ENCODE peak calls at places on chromosomes 12 and 14, in four cellular contexts. E is mucosa of gallbladder, G is NCI-H774, X is endodermal cell. Y is an unnamed sample.

GRCh38 chr14:92544051-92544730 is 30.6 kb downstream of the RIN3 start:
- DNase-seq in E (no peak), G (no peak), X (no peak), Y (no peak)

GRCh38 chr12:68237523-68238070 is 12.0 kb upstream of the IL26 start:
- DNase-seq in E (no peak), G (no peak), X (no peak), Y (no peak)

GRCh38 chr12:52805000-52805399 is 8.9 kb downstream of the KRT4 start:
- DNase-seq in E (no peak), G (no peak), X (peak), Y (peak)

GRCh38 chr14:52188381-52188780 is 79.1 kb upstream of the PTGDR start:
- DNase-seq in E (no peak), G (no peak), X (no peak), Y (no peak)

GRCh38 chr12:7116916-7117315 is 7.9 kb upstream of the C1RL start:
- DNase-seq in E (no peak), G (no peak), X (no peak), Y (no peak)

GRCh38 chr12:123271182-123271491 is 519 bp downstream of the CDK2AP1 start:
- DNase-seq in E (peak), G (peak), X (peak), Y (no peak)

GRCh38 chr12:79508622-79509021 is 182.1 kb downstream of the PAWR start:
- DNase-seq in E (no peak), G (no peak), X (no peak), Y (no peak)

GRCh38 chr12:49565956-49566265 is 2.0 kb downstream of the MCRS1 start:
- DNase-seq in E (no peak), G (no peak), X (no peak), Y (no peak)

GRCh38 chr14:56210570-56210969 is 92.4 kb downstream of the PELI2 start:
- DNase-seq in E (no peak), G (no peak), X (no peak), Y (no peak)

GRCh38 chr14:93970967-93971634 is 5.3 kb downstream of the ASB2 start:
- DNase-seq in E (no peak), G (no peak), X (no peak), Y (peak)

GRCh38 chr12:111063296-111064026 is 143.1 kb upstream of the MYL2 start:
- DNase-seq in E (no peak), G (no peak), X (no peak), Y (no peak)

GRCh38 chr12:122853582-122854245 is 18.5 kb downstream of the HIP1R start:
- DNase-seq in E (no peak), G (no peak), X (peak), Y (no peak)

GRCh38 chr14:104353921-104354701 is 215.7 kb downstream of the KIF26A start:
- DNase-seq in E (no peak), G (no peak), X (peak), Y (no peak)

GRCh38 chr12:38490941-38491340 is 174.4 kb downstream of the ALG10B start:
- DNase-seq in E (no peak), G (no peak), X (no peak), Y (no peak)

GRCh38 chr14:97046991-97047390 is 249.8 kb downstream of the VRK1 start:
- DNase-seq in E (no peak), G (no peak), X (no peak), Y (no peak)

GRCh38 chr12:2318286-2318685 is 265.5 kb downstream of the CACNA1C start:
- DNase-seq in E (no peak), G (no peak), X (no peak), Y (no peak)

GRCh38 chr14:93789366-93790130 is 1.3 kb upstream of the PRIMA1 start:
- DNase-seq in E (no peak), G (no peak), X (peak), Y (no peak)

GRCh38 chr14:96062506-96062905 is 23.3 kb downstream of the C14orf132 start:
- DNase-seq in E (no peak), G (no peak), X (peak), Y (no peak)

GRCh38 chr14:63134801-63135200 is 69.4 kb upstream of the RHOJ start:
- DNase-seq in E (no peak), G (no peak), X (no peak), Y (no peak)

Y was measured in SJSA1.